ENCODE peak calls at places on chromosomes 5 and 9, in five cellular contexts. U is stimulated activated naive CD8-positive, alpha-beta T cell treated with anti-CD3 and anti-CD28 coated beads, Interleukin-15, Interleukin-2, amounts not matched to agents 100 U/mL and 50 U/mL, for 24 hours; K is epithelial cell of esophagus; D is HTR-8/SVneo; Q is RPMI8226. P is an unnamed sample.

GRCh38 chr9:22922222-22922621 is 475.6 kb downstream of the DMRTA1 start:
- DNase-seq in U (no peak), K (no peak), D (no peak), Q (no peak), P (no peak)

GRCh38 chr9:124392254-124392653 is 23.0 kb downstream of the PSMB7 start:
- DNase-seq in U (no peak), K (no peak), D (no peak), Q (no peak), P (no peak)

GRCh38 chr5:172093559-172093958 is 87.1 kb upstream of the FBXW11 start:
- DNase-seq in U (no peak), K (no peak), D (no peak), Q (no peak), P (no peak)

GRCh38 chr9:119898316-119898715 is 529.1 kb upstream of the BRINP1 start:
- DNase-seq in U (no peak), K (no peak), D (no peak), Q (no peak), P (no peak)

GRCh38 chr9:123727332-123727731 is 202.6 kb downstream of the DENND1A start:
- DNase-seq in U (no peak), K (peak; percentile 3), D (no peak), Q (no peak), P (no peak)

GRCh38 chr5:138334867-138335447 is 3.1 kb upstream of the FAM53C start:
- DNase-seq in U (no peak), K (peak; percentile 57), D (no peak), Q (no peak), P (no peak)

GRCh38 chr9:114431003-114431402 is 43.2 kb upstream of the AKNA start:
- DNase-seq in U (no peak), K (no peak), D (no peak), Q (no peak), P (peak; percentile 0)

GRCh38 chr9:94867281-94867841 is 140.9 kb downstream of the AOPEP start:
- DNase-seq in U (no peak), K (peak; percentile 74), D (peak; percentile 51), Q (no peak), P (peak; percentile 50)

GRCh38 chr9:138042640-138043039 is 165.1 kb downstream of the CACNA1B start:
- DNase-seq in U (no peak), K (no peak), D (no peak), Q (no peak), P (no peak)

GRCh38 chr9:19595003-19595402 is 186.2 kb downstream of the ACER2 start:
- DNase-seq in U (no peak), K (no peak), D (no peak), Q (no peak), P (no peak)

GRCh38 chr5:62732677-62733121 is 154.1 kb downstream of the LRRC70 start:
- DNase-seq in U (no peak), K (no peak), D (no peak), Q (peak; percentile 92), P (no peak)

GRCh38 chr9:88197781-88198345 is 59.6 kb upstream of the SPATA31C2 start:
- DNase-seq in U (no peak), K (peak; percentile 85), D (peak; percentile 54), Q (no peak), P (no peak)

GRCh38 chr5:145502906-145503305 is 332.2 kb downstream of the PRELID2 start:
- DNase-seq in U (no peak), K (no peak), D (no peak), Q (no peak), P (no peak)

GRCh38 chr9:6566409-6567139 is 79.0 kb downstream of the GLDC start:
- DNase-seq in U (peak; percentile 12), K (peak; percentile 99), D (peak; percentile 86), Q (no peak), P (no peak)

GRCh38 chr9:129235931-129236331 is 57.9 kb upstream of the IER5L start:
- DNase-seq in U (peak; percentile 48), K (no peak), D (no peak), Q (peak; percentile 92), P (no peak)

GRCh38 chr9:126146254-126147145 is 180.1 kb upstream of the MVB12B start:
- DNase-seq in U (peak; percentile 34), K (peak; percentile 36), D (peak; percentile 21), Q (peak; percentile 49), P (peak; percentile 85)

GRCh38 chr5:153959134-153959957 is 79.4 kb downstream of the FAM114A2 start:
- DNase-seq in U (no peak), K (no peak), D (peak; percentile 72), Q (no peak), P (peak; percentile 31)

GRCh38 chr5:140239939-140240700 is 62.8 kb downstream of the PFDN1 start:
- DNase-seq in U (peak; percentile 72), K (peak; percentile 73), D (peak; percentile 62), Q (peak; percentile 68), P (peak; percentile 62)

GRCh38 chr9:4849364-4849763 is 56.6 kb downstream of the RCL1 start:
- DNase-seq in U (no peak), K (no peak), D (no peak), Q (no peak), P (no peak)

GRCh38 chr5:3216386-3216785 is 379.2 kb upstream of the IRX1 start:
- DNase-seq in U (no peak), K (no peak), D (no peak), Q (no peak), P (no peak)

GRCh38 chr5:16577677-16578076 is 39.1 kb downstream of the RETREG1 start:
- DNase-seq in U (no peak), K (no peak), D (no peak), Q (peak; percentile 8), P (no peak)

GRCh38 chr5:52943285-52943684 is 45.9 kb upstream of the ITGA2 start:
- DNase-seq in U (no peak), K (peak; percentile 31), D (no peak), Q (no peak), P (no peak)

GRCh38 chr9:563200-563599 is 278.3 kb upstream of the DMRT1 start:
- DNase-seq in U (no peak), K (no peak), D (no peak), Q (no peak), P (no peak)

GRCh38 chr9:117464941-117465616 is 50.2 kb upstream of the ASTN2 start:
- DNase-seq in U (no peak), K (no peak), D (no peak), Q (no peak), P (no peak)

GRCh38 chr5:100758306-100758705 is 144.8 kb downstream of the ST8SIA4 start:
- DNase-seq in U (no peak), K (no peak), D (no peak), Q (no peak), P (no peak)

GRCh38 chr5:176578391-176578808 is 29.3 kb downstream of the CDHR2 start:
- DNase-seq in U (peak; percentile 38), K (peak; percentile 87), D (peak; percentile 59), Q (peak; percentile 79), P (peak; percentile 66)

GRCh38 chr5:55187370-55187769 is 14.4 kb upstream of the CDC20B start:
- DNase-seq in U (no peak), K (peak; percentile 65), D (peak; percentile 17), Q (peak; percentile 34), P (peak; percentile 29)

GRCh38 chr5:96961053-96961452 is 25.2 kb downstream of the LNPEP start:
- DNase-seq in U (no peak), K (no peak), D (no peak), Q (peak; percentile 38), P (no peak)

GRCh38 chr5:172798422-172799215 is 27.6 kb upstream of the DUSP1 start:
- DNase-seq in U (no peak), K (peak; percentile 88), D (peak; percentile 46), Q (no peak), P (no peak)

GRCh38 chr5:1479581-1480188 is 34.4 kb upstream of the SLC6A3 start:
- DNase-seq in U (peak; percentile 67), K (peak; percentile 26), D (peak; percentile 53), Q (peak; percentile 37), P (peak; percentile 58)

GRCh38 chr9:137170486-137171148 is 766 bp upstream of the LRRC26 start:
- DNase-seq in U (no peak), K (no peak), D (no peak), Q (peak; percentile 94), P (no peak)

GRCh38 chr9:68708513-68708912 is 3.5 kb downstream of the PIP5K1B start:
- DNase-seq in U (no peak), K (no peak), D (no peak), Q (no peak), P (no peak)

GRCh38 chr5:124349931-124350330 is 396.5 kb downstream of the ZNF608 start:
- DNase-seq in U (no peak), K (peak; percentile 73), D (no peak), Q (no peak), P (no peak)

GRCh38 chr5:76104027-76104426 is 20.8 kb downstream of the SV2C start:
- DNase-seq in U (peak; percentile 34), K (peak; percentile 61), D (no peak), Q (peak; percentile 63), P (no peak)

GRCh38 chr5:139210585-139210984 is 12.4 kb upstream of the SIL1 start:
- DNase-seq in U (no peak), K (no peak), D (no peak), Q (no peak), P (no peak)

GRCh38 chr5:142445266-142445665 is 120.4 kb upstream of the SPRY4 start:
- DNase-seq in U (no peak), K (no peak), D (peak; percentile 27), Q (no peak), P (no peak)

GRCh38 chr5:82291429-82291828 is 13.3 kb upstream of the RPS23 start:
- DNase-seq in U (no peak), K (no peak), D (no peak), Q (no peak), P (no peak)

GRCh38 chr9:124869986-124870560 is 8.1 kb downstream of the ARPC5L start:
- DNase-seq in U (peak; percentile 89), K (peak; percentile 48), D (peak; percentile 19), Q (peak; percentile 85), P (no peak)

GRCh38 chr5:61817472-61818326 is 485.6 kb downstream of the ZSWIM6 start:
- DNase-seq in U (no peak), K (peak; percentile 70), D (peak; percentile 50), Q (peak; percentile 8), P (peak; percentile 54)

P was measured in HAP-1.